ENCODE peak calls at places on chromosomes 11 and 22, in six cellular contexts. One of them, this sample, is unnamed.

GRCh38 chr11:102470257-102470656 is 17.7 kb upstream of the TMEM123 start:
- DNase-seq in globus pallidus: no peak
- DNase-seq in C1 segment of cervical spinal cord: no peak
- DNase-seq in NCI-H2081: no peak
- DNase-seq in Daoy: no peak
- DNase-seq in ELR: no peak
- DNase-seq in this sample: no peak

GRCh38 chr22:25764270-25765015 is 22.5 kb downstream of the MYO18B start:
- DNase-seq in C1 segment of cervical spinal cord: no peak
- DNase-seq in ELR: peak; percentile 16
- DNase-seq in Daoy: no peak
- DNase-seq in globus pallidus: no peak
- DNase-seq in NCI-H2081: no peak
- DNase-seq in this sample: no peak

GRCh38 chr11:130601141-130601540 is 152.7 kb downstream of the ADAMTS15 start:
- DNase-seq in globus pallidus: peak; percentile 40
- DNase-seq in C1 segment of cervical spinal cord: no peak
- DNase-seq in Daoy: peak; percentile 71
- DNase-seq in NCI-H2081: no peak
- DNase-seq in ELR: peak; percentile 33
- DNase-seq in this sample: no peak

GRCh38 chr11:20013346-20014066 is 146.8 kb downstream of the DBX1 start:
- DNase-seq in NCI-H2081: no peak
- DNase-seq in ELR: no peak
- DNase-seq in C1 segment of cervical spinal cord: no peak
- DNase-seq in Daoy: no peak
- DNase-seq in globus pallidus: no peak
- DNase-seq in this sample: no peak

GRCh38 chr11:1852885-1853284 is at the start of gene LSP1:
- DNase-seq in ELR: no peak
- DNase-seq in globus pallidus: no peak
- DNase-seq in NCI-H2081: no peak
- DNase-seq in C1 segment of cervical spinal cord: no peak
- DNase-seq in Daoy: no peak
- DNase-seq in this sample: no peak

GRCh38 chr22:31897842-31898241 is 46.5 kb upstream of the YWHAH start:
- DNase-seq in globus pallidus: peak; percentile 47
- DNase-seq in C1 segment of cervical spinal cord: no peak
- DNase-seq in ELR: peak; percentile 19
- DNase-seq in Daoy: no peak
- DNase-seq in NCI-H2081: no peak
- DNase-seq in this sample: no peak

GRCh38 chr11:116851631-116852030 is 14.2 kb upstream of the APOA1 start:
- DNase-seq in ELR: no peak
- DNase-seq in globus pallidus: no peak
- DNase-seq in Daoy: peak; percentile 59
- DNase-seq in C1 segment of cervical spinal cord: no peak
- DNase-seq in NCI-H2081: no peak
- DNase-seq in this sample: no peak

GRCh38 chr11:64654439-64654838 is 63.4 kb downstream of the SLC22A12 start:
- DNase-seq in ELR: no peak
- DNase-seq in NCI-H2081: no peak
- DNase-seq in C1 segment of cervical spinal cord: no peak
- DNase-seq in globus pallidus: no peak
- DNase-seq in Daoy: no peak
- DNase-seq in this sample: no peak

GRCh38 chr22:27962268-27963191 is 43.5 kb upstream of the PITPNB start:
- DNase-seq in ELR: peak; percentile 5
- DNase-seq in NCI-H2081: no peak
- DNase-seq in C1 segment of cervical spinal cord: no peak
- DNase-seq in Daoy: no peak
- DNase-seq in globus pallidus: peak; percentile 38
- DNase-seq in this sample: peak; percentile 93

This sample was measured in trophoblast cell.